ENCODE peak calls at places on chromosomes 16 and 17, in ten cellular contexts. One of them, this sample, is unnamed.

GRCh38 chr16:11133344-11133921 is 122.6 kb downstream of the SOCS1 start:
- DNase-seq in SK-N-SH: no peak
- DNase-seq in NB4: no peak
- DNase-seq in HCT116: peak
- DNase-seq in H1: no peak
- DNase-seq in K562: peak
- DNase-seq in WTC11: no peak
- DNase-seq in HepG2: peak
- DNase-seq in GM12878: no peak
- DNase-seq in A549: no peak
- DNase-seq in this sample: peak

GRCh38 chr17:68954146-68954971 is 833 bp downstream of the ABCA8 start:
- DNase-seq in SK-N-SH: no peak
- DNase-seq in WTC11: no peak
- DNase-seq in A549: no peak
- DNase-seq in HCT116: no peak
- DNase-seq in NB4: no peak
- DNase-seq in GM12878: no peak
- DNase-seq in K562: no peak
- DNase-seq in HepG2: no peak
- DNase-seq in H1: no peak
- DNase-seq in this sample: no peak

GRCh38 chr17:44900894-44901293 is 1.6 kb upstream of the EFTUD2 start:
- DNase-seq in K562: no peak
- DNase-seq in GM12878: no peak
- DNase-seq in SK-N-SH: no peak
- DNase-seq in WTC11: no peak
- DNase-seq in HCT116: no peak
- DNase-seq in NB4: no peak
- DNase-seq in HepG2: no peak
- DNase-seq in A549: no peak
- DNase-seq in H1: no peak
- DNase-seq in this sample: peak

GRCh38 chr17:17792551-17793377 is 44.0 kb downstream of the SREBF1 start:
- DNase-seq in SK-N-SH: peak
- DNase-seq in WTC11: peak
- DNase-seq in A549: no peak
- DNase-seq in GM12878: no peak
- DNase-seq in K562: peak
- DNase-seq in HepG2: no peak
- DNase-seq in H1: no peak
- DNase-seq in HCT116: no peak
- DNase-seq in NB4: peak
- DNase-seq in this sample: peak

GRCh38 chr16:85010446-85010930 is 847 bp downstream of the ZDHHC7 start:
- DNase-seq in SK-N-SH: no peak
- DNase-seq in NB4: peak
- DNase-seq in H1: no peak
- DNase-seq in GM12878: no peak
- DNase-seq in K562: no peak
- DNase-seq in HepG2: no peak
- DNase-seq in HCT116: no peak
- DNase-seq in WTC11: no peak
- DNase-seq in A549: no peak
- DNase-seq in this sample: peak

GRCh38 chr16:87129771-87130170 is 187.4 kb downstream of the C16orf95 start:
- DNase-seq in WTC11: no peak
- DNase-seq in A549: no peak
- DNase-seq in NB4: peak
- DNase-seq in HepG2: no peak
- DNase-seq in H1: no peak
- DNase-seq in SK-N-SH: no peak
- DNase-seq in HCT116: peak
- DNase-seq in GM12878: no peak
- DNase-seq in K562: no peak
- DNase-seq in this sample: peak

GRCh38 chr17:8935194-8935593 is 30.3 kb downstream of the PIK3R5 start:
- DNase-seq in HCT116: no peak
- DNase-seq in H1: no peak
- DNase-seq in HepG2: no peak
- DNase-seq in GM12878: no peak
- DNase-seq in NB4: peak
- DNase-seq in K562: no peak
- DNase-seq in A549: no peak
- DNase-seq in SK-N-SH: no peak
- DNase-seq in WTC11: no peak
- DNase-seq in this sample: no peak

GRCh38 chr17:40916366-40916765 is 21.1 kb downstream of the KRT23 start:
- DNase-seq in H1: no peak
- DNase-seq in WTC11: no peak
- DNase-seq in K562: no peak
- DNase-seq in A549: no peak
- DNase-seq in SK-N-SH: no peak
- DNase-seq in HCT116: no peak
- DNase-seq in HepG2: no peak
- DNase-seq in NB4: no peak
- DNase-seq in GM12878: no peak
- DNase-seq in this sample: no peak

GRCh38 chr16:50202926-50203624 is 50.0 kb downstream of the TENT4B start:
- DNase-seq in A549: peak
- DNase-seq in NB4: no peak
- DNase-seq in WTC11: no peak
- DNase-seq in HCT116: peak
- DNase-seq in K562: no peak
- DNase-seq in H1: no peak
- DNase-seq in SK-N-SH: no peak
- DNase-seq in HepG2: peak
- DNase-seq in GM12878: no peak
- DNase-seq in this sample: peak

GRCh38 chr16:65122974-65123845 is 1.3 kb upstream of the CDH11 start:
- DNase-seq in HCT116: no peak
- DNase-seq in WTC11: peak
- DNase-seq in GM12878: no peak
- DNase-seq in NB4: no peak
- DNase-seq in HepG2: no peak
- DNase-seq in K562: no peak
- DNase-seq in SK-N-SH: peak
- DNase-seq in A549: no peak
- DNase-seq in H1: no peak
- DNase-seq in this sample: no peak

GRCh38 chr16:52545544-52546262 is 1.2 kb downstream of the TOX3 start:
- DNase-seq in K562: no peak
- DNase-seq in SK-N-SH: peak
- DNase-seq in HCT116: no peak
- DNase-seq in H1: peak
- DNase-seq in GM12878: no peak
- DNase-seq in NB4: no peak
- DNase-seq in A549: no peak
- DNase-seq in WTC11: peak
- DNase-seq in HepG2: no peak
- DNase-seq in this sample: no peak

GRCh38 chr16:30018731-30019158 is 4.3 kb upstream of the C16orf92 start:
- DNase-seq in HCT116: no peak
- DNase-seq in GM12878: no peak
- DNase-seq in K562: no peak
- DNase-seq in WTC11: no peak
- DNase-seq in HepG2: no peak
- DNase-seq in A549: no peak
- DNase-seq in H1: no peak
- DNase-seq in SK-N-SH: no peak
- DNase-seq in NB4: no peak
- DNase-seq in this sample: no peak

GRCh38 chr17:43399839-43400328 is 1.1 kb downstream of the ARL4D start:
- DNase-seq in HepG2: no peak
- DNase-seq in K562: no peak
- DNase-seq in WTC11: no peak
- DNase-seq in NB4: no peak
- DNase-seq in SK-N-SH: no peak
- DNase-seq in GM12878: no peak
- DNase-seq in H1: no peak
- DNase-seq in A549: no peak
- DNase-seq in HCT116: no peak
- DNase-seq in this sample: peak

GRCh38 chr17:11637796-11638195 is 39.5 kb downstream of the DNAH9 start:
- DNase-seq in SK-N-SH: no peak
- DNase-seq in NB4: no peak
- DNase-seq in H1: no peak
- DNase-seq in HepG2: no peak
- DNase-seq in A549: no peak
- DNase-seq in WTC11: no peak
- DNase-seq in K562: no peak
- DNase-seq in HCT116: no peak
- DNase-seq in GM12878: no peak
- DNase-seq in this sample: no peak

DNA sequence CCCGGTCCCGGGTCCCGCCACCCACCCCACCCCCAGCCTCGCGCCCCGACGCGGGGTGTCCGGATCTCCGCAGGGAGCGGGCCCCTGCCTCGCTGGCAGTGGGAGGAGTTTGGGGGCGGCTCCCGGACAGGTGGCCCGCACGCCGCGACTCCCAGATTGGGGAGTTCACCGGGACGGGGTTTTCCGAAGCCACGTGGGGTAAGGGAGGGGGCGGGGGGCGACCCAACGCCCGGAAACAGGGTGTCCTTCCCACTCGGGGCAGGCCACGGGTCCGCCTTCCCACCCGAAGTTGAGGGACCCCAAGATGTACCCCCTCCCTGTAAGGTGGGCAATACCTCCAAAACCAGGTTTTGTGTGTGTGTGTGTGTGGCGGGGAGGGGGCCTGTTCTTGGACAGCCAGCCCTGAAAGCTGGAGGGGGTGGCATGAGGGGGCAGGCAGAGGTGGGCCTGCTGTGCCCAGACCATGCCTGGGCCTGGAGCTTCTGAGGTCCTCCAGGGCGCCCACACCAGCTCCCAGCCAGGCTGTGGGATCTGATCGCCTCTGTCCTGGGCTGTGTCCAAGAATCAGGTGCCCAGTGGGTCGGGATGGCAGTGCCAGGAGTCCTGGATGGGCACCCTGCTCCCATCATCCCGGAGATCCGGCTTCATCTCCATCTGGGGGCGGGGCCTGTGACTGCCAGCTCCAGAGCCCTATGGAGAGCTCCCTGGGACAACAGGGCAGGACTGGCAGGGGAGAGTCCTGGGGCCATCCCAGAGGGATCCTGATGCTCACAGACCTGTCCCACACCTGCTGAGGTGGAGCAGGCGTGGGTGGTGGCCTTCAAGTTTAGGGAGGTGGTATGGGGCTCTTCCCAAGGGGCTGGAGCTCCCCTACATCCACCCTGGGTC is 769 bp downstream of the SYNGR2 start:
- DNase-seq in H1: peak
- DNase-seq in HCT116: peak
- DNase-seq in K562: no peak
- DNase-seq in A549: peak
- DNase-seq in GM12878: no peak
- DNase-seq in WTC11: peak
- DNase-seq in HepG2: no peak
- DNase-seq in NB4: peak
- DNase-seq in SK-N-SH: peak
- DNase-seq in this sample: peak
- TF ChIP-seq MAX in H1: no peak
- TF ChIP-seq MAX in HCT116: no peak
- TF ChIP-seq MAX in K562: no peak
- TF ChIP-seq MAX in A549: peak
- TF ChIP-seq MAX in GM12878: no peak
- TF ChIP-seq MAX in WTC11: no peak
- TF ChIP-seq MAX in HepG2: no peak
- TF ChIP-seq MAX in NB4: peak
- TF ChIP-seq MAX in SK-N-SH: peak
- TF ChIP-seq MAX in this sample: no peak

GRCh38 chr17:19578545-19578944 is 44.9 kb downstream of the SLC47A1 start:
- DNase-seq in WTC11: no peak
- DNase-seq in H1: no peak
- DNase-seq in GM12878: no peak
- DNase-seq in SK-N-SH: peak
- DNase-seq in NB4: no peak
- DNase-seq in K562: no peak
- DNase-seq in HCT116: no peak
- DNase-seq in HepG2: no peak
- DNase-seq in A549: no peak
- DNase-seq in this sample: no peak
- TF ChIP-seq MAX in WTC11: no peak
- TF ChIP-seq MAX in H1: no peak
- TF ChIP-seq MAX in GM12878: no peak
- TF ChIP-seq MAX in SK-N-SH: no peak
- TF ChIP-seq MAX in NB4: no peak
- TF ChIP-seq MAX in K562: no peak
- TF ChIP-seq MAX in HCT116: no peak
- TF ChIP-seq MAX in HepG2: no peak
- TF ChIP-seq MAX in A549: no peak
- TF ChIP-seq MAX in this sample: no peak

DNA sequence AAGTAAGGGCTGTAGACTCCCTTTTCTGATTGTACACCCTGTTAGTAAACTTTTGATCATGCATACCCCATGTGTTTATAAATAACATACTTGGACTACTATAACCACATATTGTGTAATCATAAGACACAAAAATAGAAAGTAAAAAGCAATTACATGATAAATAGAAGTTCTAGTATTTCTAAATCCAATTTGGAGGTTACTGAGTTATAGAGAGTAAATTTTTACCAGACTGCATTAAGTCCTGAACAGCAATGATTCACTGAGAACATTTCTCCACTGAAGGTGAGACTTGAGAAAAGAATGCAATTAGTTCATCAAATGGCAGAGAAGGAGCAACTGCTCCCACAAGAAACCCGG is 7.7 kb upstream of the TBKBP1 start:
- DNase-seq in HepG2: no peak
- DNase-seq in GM12878: no peak
- DNase-seq in HCT116: no peak
- DNase-seq in A549: no peak
- DNase-seq in WTC11: no peak
- DNase-seq in NB4: no peak
- DNase-seq in H1: no peak
- DNase-seq in K562: no peak
- DNase-seq in SK-N-SH: no peak
- DNase-seq in this sample: no peak
- TF ChIP-seq MAX in HepG2: no peak
- TF ChIP-seq MAX in GM12878: no peak
- TF ChIP-seq MAX in HCT116: no peak
- TF ChIP-seq MAX in A549: no peak
- TF ChIP-seq MAX in WTC11: no peak
- TF ChIP-seq MAX in NB4: no peak
- TF ChIP-seq MAX in H1: no peak
- TF ChIP-seq MAX in K562: no peak
- TF ChIP-seq MAX in SK-N-SH: no peak
- TF ChIP-seq MAX in this sample: no peak

DNA sequence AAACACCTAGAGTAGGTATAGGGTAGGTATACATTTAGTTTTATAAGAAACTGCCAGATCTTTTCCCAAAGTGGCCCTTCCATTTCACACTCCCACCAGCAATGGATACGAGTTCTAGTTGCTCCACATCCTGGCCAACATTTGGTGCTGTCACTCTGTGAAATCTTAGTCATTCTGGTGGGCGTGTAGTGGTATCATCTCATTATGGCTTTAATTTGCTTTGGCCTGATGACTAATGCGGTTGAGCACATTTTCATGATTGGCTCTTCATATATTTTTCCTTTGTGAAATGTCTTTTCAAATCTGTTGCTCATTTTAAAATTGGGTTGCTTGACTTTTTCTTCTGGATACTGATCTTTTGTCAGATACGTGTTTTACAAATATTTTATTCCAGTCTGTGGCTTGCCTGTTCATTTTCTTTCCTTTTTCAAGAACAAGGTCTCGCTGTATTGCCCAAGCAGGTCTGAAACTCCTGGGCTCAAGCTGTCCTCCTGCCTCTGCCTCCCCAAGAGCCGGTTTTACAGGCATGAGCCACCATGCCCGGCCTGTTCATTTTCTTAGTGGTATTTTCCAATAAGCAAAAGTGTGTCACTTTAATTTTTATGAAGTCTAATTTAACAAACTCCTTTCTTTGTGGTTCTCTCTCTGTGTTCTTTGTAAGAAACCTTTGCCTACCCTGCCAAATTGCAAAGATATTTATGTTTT is 192.4 kb downstream of the SEC14L1 start:
- DNase-seq in A549: no peak
- DNase-seq in H1: no peak
- DNase-seq in NB4: peak
- DNase-seq in HCT116: no peak
- DNase-seq in HepG2: no peak
- DNase-seq in K562: peak
- DNase-seq in GM12878: no peak
- DNase-seq in SK-N-SH: no peak
- DNase-seq in WTC11: no peak
- DNase-seq in this sample: no peak
- TF ChIP-seq MAX in A549: no peak
- TF ChIP-seq MAX in H1: no peak
- TF ChIP-seq MAX in NB4: no peak
- TF ChIP-seq MAX in HCT116: peak
- TF ChIP-seq MAX in HepG2: no peak
- TF ChIP-seq MAX in K562: no peak
- TF ChIP-seq MAX in GM12878: no peak
- TF ChIP-seq MAX in SK-N-SH: no peak
- TF ChIP-seq MAX in WTC11: no peak
- TF ChIP-seq MAX in this sample: no peak

This sample was measured in endothelial cell of umbilical vein.